ENCODE peak calls at places on chromosomes 16 and 17, in seven cellular contexts. T, K, R, L, Y, E and S are unnamed samples.

GRCh38 chr17:3594976-3595375 is 14.2 kb downstream of the TRPV1 start:
- DNase-seq in Y (no peak), K (peak), E (no peak), T (no peak), L (no peak), R (no peak), S (no peak)

GRCh38 chr17:50322271-50322670 is 23.7 kb upstream of the XYLT2 start:
- DNase-seq in T (no peak), Y (no peak), E (no peak), L (no peak), R (no peak), K (no peak), S (no peak)

GRCh38 chr17:80882323-80882722 is 109.3 kb upstream of the CHMP6 start:
- DNase-seq in T (no peak), L (peak), R (no peak), E (no peak), K (no peak), Y (no peak), S (no peak)

GRCh38 chr16:13587171-13587570 is 332.8 kb upstream of the ERCC4 start:
- DNase-seq in R (no peak), E (no peak), L (no peak), T (no peak), Y (no peak), K (no peak), S (peak)

GRCh38 chr17:67478266-67479118 is 101.4 kb downstream of the PITPNC1 start:
- DNase-seq in E (no peak), L (no peak), T (no peak), K (no peak), Y (no peak), R (no peak), S (no peak)

GRCh38 chr17:66635646-66636045 is 199.3 kb upstream of the CACNG5 start:
- DNase-seq in L (no peak), E (no peak), K (no peak), R (no peak), Y (no peak), T (no peak), S (no peak)

GRCh38 chr17:21513012-21513570 is 136.9 kb downstream of the KCNJ12 start:
- DNase-seq in L (peak), E (no peak), K (no peak), Y (peak), T (peak), R (peak), S (no peak)

GRCh38 chr17:58520843-58521430 is 6.5 kb upstream of the MTMR4 start:
- DNase-seq in Y (no peak), K (no peak), E (no peak), L (no peak), T (no peak), R (peak), S (no peak)

GRCh38 chr16:23435500-23435899 is 17.5 kb downstream of the COG7 start:
- DNase-seq in K (no peak), E (no peak), L (peak), T (no peak), R (peak), Y (peak), S (no peak)

GRCh38 chr17:27352481-27353460 is 58.9 kb downstream of the WSB1 start:
- DNase-seq in Y (no peak), T (no peak), L (no peak), R (no peak), E (no peak), K (no peak), S (no peak)

GRCh38 chr16:27486760-27487159 is 63.0 kb downstream of the GTF3C1 start:
- DNase-seq in Y (no peak), T (no peak), L (no peak), K (no peak), E (no peak), R (no peak), S (no peak)

GRCh38 chr16:27483624-27484023 is 66.1 kb downstream of the GTF3C1 start:
- DNase-seq in L (no peak), R (no peak), E (no peak), K (no peak), T (no peak), Y (no peak), S (no peak)

GRCh38 chr16:27486344-27486743 is 63.4 kb downstream of the GTF3C1 start:
- DNase-seq in T (no peak), K (no peak), E (no peak), L (no peak), R (no peak), Y (no peak), S (no peak)

GRCh38 chr16:27485126-27485525 is 64.6 kb downstream of the GTF3C1 start:
- DNase-seq in T (no peak), E (no peak), L (no peak), K (no peak), Y (no peak), R (no peak), S (no peak)

GRCh38 chr16:27485811-27486210 is 63.9 kb downstream of the GTF3C1 start:
- DNase-seq in T (no peak), L (no peak), Y (no peak), E (no peak), K (no peak), R (no peak), S (no peak)
- H3K4me3 ChIP-seq in T (no peak), L (no peak), Y (no peak), E (no peak), K (no peak), R (no peak), S (no peak)

GRCh38 chr17:8223356-8224063 is 13.1 kb upstream of the AURKB start:
- DNase-seq in Y (peak), R (peak), L (peak), T (no peak), K (no peak), E (no peak), S (no peak)
- TF ChIP-seq CTCF in Y (no peak), R (peak), L (peak), T (peak), K (peak), E (peak), S (peak)

DNA sequence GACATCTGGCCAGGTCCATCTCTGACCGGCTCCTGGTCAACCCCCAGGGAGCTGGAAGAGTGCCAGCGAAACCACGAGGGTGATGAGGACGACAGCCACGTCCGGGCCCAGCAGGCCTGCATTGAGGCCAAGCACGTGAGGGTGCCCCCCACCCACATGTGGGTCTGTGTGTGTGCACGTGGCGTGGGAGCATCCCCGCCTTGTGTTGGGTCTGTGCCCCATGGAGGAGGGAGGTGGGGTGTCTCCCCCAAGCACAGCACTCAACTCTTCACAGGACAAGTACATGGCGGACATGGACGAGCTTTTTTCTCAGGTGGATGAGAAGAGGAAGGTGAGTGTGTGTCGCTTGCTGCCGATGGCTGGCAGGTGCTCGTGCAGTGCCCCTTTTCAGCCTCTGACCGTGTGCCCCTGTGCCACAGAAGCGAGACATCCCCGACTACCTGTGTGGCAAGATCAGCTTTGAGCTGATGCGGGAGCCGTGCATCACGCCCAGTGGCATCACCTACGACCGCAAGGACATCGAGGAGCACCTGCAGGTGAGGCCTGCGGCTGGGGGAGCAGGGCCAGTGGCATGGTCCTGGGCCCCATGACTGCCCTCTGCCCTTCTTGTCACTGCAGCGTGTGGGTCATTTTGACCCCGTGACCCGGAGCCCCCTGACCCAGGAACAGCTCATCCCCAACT is 1.7 kb downstream of the STUB1 start:
- DNase-seq in K (no peak), Y (no peak), E (no peak), T (no peak), R (no peak), L (no peak), S (no peak)
- H3K4me3 ChIP-seq in K (no peak), Y (no peak), E (no peak), T (peak), R (no peak), L (peak), S (peak)

GRCh38 chr16:57299719-57300386 is 15.4 kb upstream of the PLLP start:
- DNase-seq in Y (peak), T (peak), R (peak), L (peak), K (peak), E (peak), S (peak)
- TF ChIP-seq CTCF in Y (no peak), T (peak), R (no peak), L (peak), K (no peak), E (no peak), S (peak)

GRCh38 chr16:50692644-50692998 is 785 bp upstream of the NOD2 start:
- DNase-seq in R (no peak), K (no peak), Y (no peak), T (no peak), E (no peak), L (no peak), S (no peak)

GRCh38 chr16:50696126-50696525 is 2.7 kb downstream of the NOD2 start:
- DNase-seq in L (no peak), E (no peak), R (no peak), T (no peak), Y (no peak), K (no peak), S (no peak)

GRCh38 chr16:50694206-50694605 is 800 bp downstream of the NOD2 start:
- DNase-seq in K (no peak), R (no peak), Y (no peak), T (no peak), E (no peak), L (no peak), S (no peak)

GRCh38 chr16:50695017-50696000 is 1.9 kb downstream of the NOD2 start:
- DNase-seq in Y (no peak), K (no peak), R (no peak), L (no peak), T (no peak), E (no peak), S (no peak)

GRCh38 chr16:50692999-50693781 is at the start of gene NOD2:
- DNase-seq in L (no peak), Y (no peak), R (no peak), E (no peak), K (no peak), T (no peak), S (no peak)
- H3K4me3 ChIP-seq in L (peak), Y (peak), R (peak), E (no peak), K (peak), T (peak), S (peak)

GRCh38 chr16:4293181-4293716 is 20.4 kb upstream of the TFAP4 start:
- DNase-seq in K (no peak), E (no peak), R (peak), T (no peak), Y (no peak), L (no peak), S (no peak)

GRCh38 chr16:4291699-4292098 is 18.9 kb upstream of the TFAP4 start:
- DNase-seq in L (no peak), K (no peak), T (no peak), E (no peak), R (no peak), Y (no peak), S (no peak)

GRCh38 chr16:4288148-4288921 is 15.5 kb upstream of the TFAP4 start:
- DNase-seq in L (peak), E (no peak), T (no peak), Y (peak), R (peak), K (no peak), S (no peak)

GRCh38 chr16:4293822-4294457 is 21.1 kb upstream of the TFAP4 start:
- DNase-seq in T (no peak), Y (no peak), L (peak), R (peak), E (no peak), K (no peak), S (no peak)

GRCh38 chr16:4290236-4290830 is 17.5 kb upstream of the TFAP4 start:
- DNase-seq in L (no peak), T (no peak), K (peak), E (no peak), R (peak), Y (no peak), S (no peak)
- TF ChIP-seq CTCF in L (no peak), T (peak), K (peak), E (peak), R (no peak), Y (no peak), S (peak)